ENCODE peak calls at places on chromosomes 1 and 21, in eight cellular contexts. One of them, this sample, is unnamed.
A peak's percentile ranks its signal among the peaks of the same experiment; 100 is the strongest.

GRCh38 chr1:30840904-30841598 is 67.5 kb downstream of the SDC3 start:
- DNase-seq in A172: no peak
- DNase-seq in bronchial epithelial cell: no peak
- DNase-seq in RWPE1: no peak
- DNase-seq in stromal cell of bone marrow: no peak
- DNase-seq in progenitor cell of endocrine pancreas: no peak
- DNase-seq in AG09319: no peak
- DNase-seq in C1 segment of cervical spinal cord: no peak
- DNase-seq in this sample: peak; percentile 48

GRCh38 chr1:78839704-78840277 is 166.7 kb downstream of the ADGRL4 start:
- DNase-seq in stromal cell of bone marrow: no peak
- DNase-seq in AG09319: no peak
- DNase-seq in RWPE1: peak; percentile 40
- DNase-seq in progenitor cell of endocrine pancreas: peak; percentile 17
- DNase-seq in C1 segment of cervical spinal cord: no peak
- DNase-seq in A172: peak; percentile 25
- DNase-seq in bronchial epithelial cell: peak; percentile 58
- DNase-seq in this sample: peak; percentile 50

GRCh38 chr1:202551683-202552082 is 158.6 kb downstream of the SYT2 start:
- DNase-seq in RWPE1: no peak
- DNase-seq in stromal cell of bone marrow: no peak
- DNase-seq in A172: peak; percentile 29
- DNase-seq in bronchial epithelial cell: no peak
- DNase-seq in progenitor cell of endocrine pancreas: no peak
- DNase-seq in C1 segment of cervical spinal cord: no peak
- DNase-seq in AG09319: no peak
- DNase-seq in this sample: no peak

GRCh38 chr1:110916669-110917306 is 43.8 kb downstream of the CD53 start:
- DNase-seq in A172: peak; percentile 72
- DNase-seq in C1 segment of cervical spinal cord: no peak
- DNase-seq in RWPE1: peak; percentile 53
- DNase-seq in bronchial epithelial cell: peak; percentile 67
- DNase-seq in stromal cell of bone marrow: no peak
- DNase-seq in AG09319: no peak
- DNase-seq in progenitor cell of endocrine pancreas: no peak
- DNase-seq in this sample: no peak

GRCh38 chr1:94698341-94698740 is 121.8 kb upstream of the SLC44A3 start:
- DNase-seq in RWPE1: no peak
- DNase-seq in A172: peak; percentile 68
- DNase-seq in C1 segment of cervical spinal cord: no peak
- DNase-seq in AG09319: no peak
- DNase-seq in bronchial epithelial cell: peak; percentile 50
- DNase-seq in stromal cell of bone marrow: no peak
- DNase-seq in progenitor cell of endocrine pancreas: no peak
- DNase-seq in this sample: no peak

GRCh38 chr1:226722240-226722900 is 16.7 kb downstream of the ITPKB start:
- DNase-seq in progenitor cell of endocrine pancreas: no peak
- DNase-seq in RWPE1: no peak
- DNase-seq in bronchial epithelial cell: no peak
- DNase-seq in C1 segment of cervical spinal cord: peak; percentile 71
- DNase-seq in A172: no peak
- DNase-seq in stromal cell of bone marrow: no peak
- DNase-seq in AG09319: no peak
- DNase-seq in this sample: no peak

GRCh38 chr1:158972841-158973240 is 36.9 kb upstream of the IFI16 start:
- DNase-seq in RWPE1: no peak
- DNase-seq in C1 segment of cervical spinal cord: no peak
- DNase-seq in stromal cell of bone marrow: no peak
- DNase-seq in AG09319: no peak
- DNase-seq in A172: no peak
- DNase-seq in bronchial epithelial cell: peak; percentile 54
- DNase-seq in progenitor cell of endocrine pancreas: no peak
- DNase-seq in this sample: no peak

GRCh38 chr1:25744140-25744581 is 55.8 kb upstream of the SELENON start:
- DNase-seq in stromal cell of bone marrow: peak; percentile 85
- DNase-seq in progenitor cell of endocrine pancreas: no peak
- DNase-seq in C1 segment of cervical spinal cord: peak; percentile 72
- DNase-seq in A172: peak; percentile 17
- DNase-seq in RWPE1: peak; percentile 42
- DNase-seq in bronchial epithelial cell: peak; percentile 54
- DNase-seq in AG09319: peak; percentile 63
- DNase-seq in this sample: no peak

GRCh38 chr1:212638419-212639151 is 30.0 kb downstream of the ATF3 start:
- DNase-seq in RWPE1: no peak
- DNase-seq in progenitor cell of endocrine pancreas: no peak
- DNase-seq in AG09319: no peak
- DNase-seq in A172: no peak
- DNase-seq in bronchial epithelial cell: no peak
- DNase-seq in stromal cell of bone marrow: peak; percentile 78
- DNase-seq in C1 segment of cervical spinal cord: no peak
- DNase-seq in this sample: no peak

GRCh38 chr21:43189936-43190335 is 21.1 kb downstream of the CRYAA start:
- DNase-seq in AG09319: no peak
- DNase-seq in bronchial epithelial cell: no peak
- DNase-seq in C1 segment of cervical spinal cord: no peak
- DNase-seq in RWPE1: no peak
- DNase-seq in stromal cell of bone marrow: no peak
- DNase-seq in progenitor cell of endocrine pancreas: no peak
- DNase-seq in A172: no peak
- DNase-seq in this sample: no peak

GRCh38 chr1:11654571-11655262 is at the start of gene FBXO44:
- DNase-seq in C1 segment of cervical spinal cord: peak; percentile 41
- DNase-seq in RWPE1: peak; percentile 73
- DNase-seq in stromal cell of bone marrow: no peak
- DNase-seq in progenitor cell of endocrine pancreas: no peak
- DNase-seq in A172: no peak
- DNase-seq in AG09319: no peak
- DNase-seq in bronchial epithelial cell: peak; percentile 31
- DNase-seq in this sample: no peak

GRCh38 chr21:38804030-38804616 is 1.6 kb upstream of the ETS2 start:
- DNase-seq in stromal cell of bone marrow: no peak
- DNase-seq in A172: no peak
- DNase-seq in RWPE1: no peak
- DNase-seq in bronchial epithelial cell: no peak
- DNase-seq in progenitor cell of endocrine pancreas: no peak
- DNase-seq in AG09319: no peak
- DNase-seq in C1 segment of cervical spinal cord: no peak
- DNase-seq in this sample: no peak

GRCh38 chr1:222163895-222164294 is 384.0 kb downstream of the HHIPL2 start:
- DNase-seq in RWPE1: no peak
- DNase-seq in stromal cell of bone marrow: no peak
- DNase-seq in A172: no peak
- DNase-seq in AG09319: no peak
- DNase-seq in bronchial epithelial cell: no peak
- DNase-seq in progenitor cell of endocrine pancreas: no peak
- DNase-seq in C1 segment of cervical spinal cord: no peak
- DNase-seq in this sample: no peak

GRCh38 chr1:164363980-164364379 is 195.0 kb upstream of the PBX1 start:
- DNase-seq in A172: no peak
- DNase-seq in stromal cell of bone marrow: no peak
- DNase-seq in AG09319: no peak
- DNase-seq in bronchial epithelial cell: no peak
- DNase-seq in progenitor cell of endocrine pancreas: no peak
- DNase-seq in C1 segment of cervical spinal cord: no peak
- DNase-seq in RWPE1: no peak
- DNase-seq in this sample: no peak

GRCh38 chr1:185574139-185574835 is 159.9 kb upstream of the HMCN1 start:
- DNase-seq in progenitor cell of endocrine pancreas: no peak
- DNase-seq in A172: peak; percentile 50
- DNase-seq in AG09319: no peak
- DNase-seq in bronchial epithelial cell: peak; percentile 82
- DNase-seq in stromal cell of bone marrow: no peak
- DNase-seq in C1 segment of cervical spinal cord: no peak
- DNase-seq in RWPE1: peak; percentile 26
- DNase-seq in this sample: no peak

GRCh38 chr1:203034422-203035110 is 8.3 kb downstream of the PPFIA4 start:
- DNase-seq in C1 segment of cervical spinal cord: no peak
- DNase-seq in bronchial epithelial cell: no peak
- DNase-seq in A172: no peak
- DNase-seq in stromal cell of bone marrow: no peak
- DNase-seq in AG09319: no peak
- DNase-seq in RWPE1: no peak
- DNase-seq in progenitor cell of endocrine pancreas: no peak
- DNase-seq in this sample: no peak

GRCh38 chr1:118821801-118822200 is 166.3 kb downstream of the TBX15 start:
- DNase-seq in A172: peak; percentile 3
- DNase-seq in bronchial epithelial cell: no peak
- DNase-seq in progenitor cell of endocrine pancreas: no peak
- DNase-seq in stromal cell of bone marrow: peak; percentile 65
- DNase-seq in C1 segment of cervical spinal cord: no peak
- DNase-seq in AG09319: no peak
- DNase-seq in RWPE1: no peak
- DNase-seq in this sample: no peak

GRCh38 chr1:203969846-203970245 is 103.1 kb upstream of the SOX13 start:
- DNase-seq in progenitor cell of endocrine pancreas: no peak
- DNase-seq in bronchial epithelial cell: no peak
- DNase-seq in stromal cell of bone marrow: no peak
- DNase-seq in AG09319: no peak
- DNase-seq in C1 segment of cervical spinal cord: no peak
- DNase-seq in RWPE1: no peak
- DNase-seq in A172: no peak
- DNase-seq in this sample: no peak

GRCh38 chr21:43979654-43980053 is 32.5 kb upstream of the TRAPPC10 start:
- DNase-seq in RWPE1: no peak
- DNase-seq in AG09319: no peak
- DNase-seq in A172: no peak
- DNase-seq in progenitor cell of endocrine pancreas: no peak
- DNase-seq in bronchial epithelial cell: no peak
- DNase-seq in stromal cell of bone marrow: no peak
- DNase-seq in C1 segment of cervical spinal cord: no peak
- DNase-seq in this sample: no peak

GRCh38 chr1:112464501-112464900 is 44.3 kb upstream of the WNT2B start:
- DNase-seq in C1 segment of cervical spinal cord: no peak
- DNase-seq in bronchial epithelial cell: peak; percentile 61
- DNase-seq in AG09319: no peak
- DNase-seq in A172: no peak
- DNase-seq in stromal cell of bone marrow: no peak
- DNase-seq in progenitor cell of endocrine pancreas: no peak
- DNase-seq in RWPE1: no peak
- DNase-seq in this sample: no peak

GRCh38 chr1:164602142-164602429 is 43.1 kb downstream of the PBX1 start:
- DNase-seq in bronchial epithelial cell: peak; percentile 90
- DNase-seq in stromal cell of bone marrow: no peak
- DNase-seq in RWPE1: peak; percentile 74
- DNase-seq in AG09319: no peak
- DNase-seq in A172: no peak
- DNase-seq in C1 segment of cervical spinal cord: no peak
- DNase-seq in progenitor cell of endocrine pancreas: peak; percentile 51
- DNase-seq in this sample: no peak

GRCh38 chr1:167934407-167935251 is 1.9 kb upstream of the DCAF6 start:
- DNase-seq in A172: no peak
- DNase-seq in progenitor cell of endocrine pancreas: no peak
- DNase-seq in C1 segment of cervical spinal cord: no peak
- DNase-seq in AG09319: no peak
- DNase-seq in RWPE1: no peak
- DNase-seq in bronchial epithelial cell: peak; percentile 57
- DNase-seq in stromal cell of bone marrow: peak; percentile 19
- DNase-seq in this sample: no peak

GRCh38 chr1:18300376-18300775 is 180.4 kb upstream of the KLHDC7A start:
- DNase-seq in A172: no peak
- DNase-seq in progenitor cell of endocrine pancreas: no peak
- DNase-seq in C1 segment of cervical spinal cord: no peak
- DNase-seq in RWPE1: no peak
- DNase-seq in AG09319: no peak
- DNase-seq in stromal cell of bone marrow: no peak
- DNase-seq in bronchial epithelial cell: no peak
- DNase-seq in this sample: no peak

GRCh38 chr1:106620521-106620954 is 435.9 kb upstream of the PRMT6 start:
- DNase-seq in bronchial epithelial cell: peak; percentile 99
- DNase-seq in stromal cell of bone marrow: peak; percentile 75
- DNase-seq in RWPE1: peak; percentile 87
- DNase-seq in C1 segment of cervical spinal cord: no peak
- DNase-seq in progenitor cell of endocrine pancreas: no peak
- DNase-seq in AG09319: peak; percentile 32
- DNase-seq in A172: no peak
- DNase-seq in this sample: no peak

GRCh38 chr1:159798893-159799292 is 3.3 kb upstream of the FCRL6 start:
- DNase-seq in progenitor cell of endocrine pancreas: peak; percentile 27
- DNase-seq in bronchial epithelial cell: peak; percentile 85
- DNase-seq in C1 segment of cervical spinal cord: no peak
- DNase-seq in A172: peak; percentile 98
- DNase-seq in AG09319: peak; percentile 61
- DNase-seq in stromal cell of bone marrow: peak; percentile 75
- DNase-seq in RWPE1: peak; percentile 69
- DNase-seq in this sample: peak; percentile 48

GRCh38 chr1:13992489-13993285 is 292.7 kb downstream of the PRDM2 start:
- DNase-seq in A172: no peak
- DNase-seq in bronchial epithelial cell: no peak
- DNase-seq in progenitor cell of endocrine pancreas: no peak
- DNase-seq in C1 segment of cervical spinal cord: no peak
- DNase-seq in AG09319: no peak
- DNase-seq in stromal cell of bone marrow: no peak
- DNase-seq in RWPE1: no peak
- DNase-seq in this sample: no peak

GRCh38 chr1:87117761-87118160 is 203.3 kb downstream of the HS2ST1 start:
- DNase-seq in RWPE1: peak; percentile 30
- DNase-seq in bronchial epithelial cell: no peak
- DNase-seq in AG09319: no peak
- DNase-seq in A172: peak; percentile 21
- DNase-seq in progenitor cell of endocrine pancreas: no peak
- DNase-seq in C1 segment of cervical spinal cord: no peak
- DNase-seq in stromal cell of bone marrow: no peak
- DNase-seq in this sample: no peak

GRCh38 chr1:167936930-167937708 is at the start of gene MPC2:
- DNase-seq in RWPE1: peak; percentile 78
- DNase-seq in AG09319: peak; percentile 39
- DNase-seq in C1 segment of cervical spinal cord: peak; percentile 71
- DNase-seq in bronchial epithelial cell: peak; percentile 52
- DNase-seq in progenitor cell of endocrine pancreas: no peak
- DNase-seq in stromal cell of bone marrow: peak; percentile 48
- DNase-seq in A172: peak; percentile 79
- DNase-seq in this sample: peak; percentile 25

GRCh38 chr1:7609311-7609994 is 161.6 kb upstream of the VAMP3 start:
- DNase-seq in RWPE1: no peak
- DNase-seq in AG09319: no peak
- DNase-seq in progenitor cell of endocrine pancreas: no peak
- DNase-seq in A172: no peak
- DNase-seq in stromal cell of bone marrow: no peak
- DNase-seq in C1 segment of cervical spinal cord: no peak
- DNase-seq in bronchial epithelial cell: no peak
- DNase-seq in this sample: no peak

GRCh38 chr1:202416641-202417040 is 68.1 kb downstream of the PPP1R12B start:
- DNase-seq in bronchial epithelial cell: no peak
- DNase-seq in A172: no peak
- DNase-seq in RWPE1: no peak
- DNase-seq in progenitor cell of endocrine pancreas: no peak
- DNase-seq in stromal cell of bone marrow: no peak
- DNase-seq in AG09319: no peak
- DNase-seq in C1 segment of cervical spinal cord: no peak
- DNase-seq in this sample: no peak

GRCh38 chr1:203223012-203223775 is 6.3 kb downstream of the CHIT1 start:
- DNase-seq in bronchial epithelial cell: no peak
- DNase-seq in RWPE1: no peak
- DNase-seq in stromal cell of bone marrow: no peak
- DNase-seq in A172: no peak
- DNase-seq in progenitor cell of endocrine pancreas: no peak
- DNase-seq in C1 segment of cervical spinal cord: no peak
- DNase-seq in AG09319: no peak
- DNase-seq in this sample: no peak

GRCh38 chr1:109889094-109889493 is 21.6 kb upstream of the CSF1 start:
- DNase-seq in AG09319: no peak
- DNase-seq in bronchial epithelial cell: no peak
- DNase-seq in C1 segment of cervical spinal cord: no peak
- DNase-seq in A172: no peak
- DNase-seq in progenitor cell of endocrine pancreas: no peak
- DNase-seq in RWPE1: no peak
- DNase-seq in stromal cell of bone marrow: no peak
- DNase-seq in this sample: no peak

This sample was measured in neural crest cell.